ENCODE peak calls at places on chromosomes 3 and 15, in ten cellular contexts. One of them, this sample, is unnamed.

GRCh38 chr3:69079269-69080159 is 651 bp downstream of the UBA3 start:
- DNase-seq in left colon: no peak
- DNase-seq in GM23248: peak; percentile 59
- DNase-seq in T-helper 1 cell: no peak
- DNase-seq in sigmoid colon: no peak
- DNase-seq in NCI-H2029: no peak
- DNase-seq in T follicular helper cell: no peak
- DNase-seq in nephron progenitor cell: peak; percentile 40
- DNase-seq in ELF-1: peak; percentile 79
- DNase-seq in OCI-M1: peak; percentile 26
- DNase-seq in this sample: peak; percentile 35

GRCh38 chr15:88878720-88879184 is 16.6 kb downstream of the HAPLN3 start:
- DNase-seq in nephron progenitor cell: peak; percentile 72
- DNase-seq in T follicular helper cell: peak; percentile 7
- DNase-seq in OCI-M1: peak; percentile 57
- DNase-seq in NCI-H2029: no peak
- DNase-seq in sigmoid colon: no peak
- DNase-seq in T-helper 1 cell: no peak
- DNase-seq in ELF-1: peak; percentile 84
- DNase-seq in GM23248: peak; percentile 70
- DNase-seq in left colon: no peak
- DNase-seq in this sample: no peak

GRCh38 chr15:85974742-85975141 is 104.9 kb upstream of the AGBL1 start:
- DNase-seq in T-helper 1 cell: no peak
- DNase-seq in GM23248: no peak
- DNase-seq in NCI-H2029: no peak
- DNase-seq in nephron progenitor cell: no peak
- DNase-seq in sigmoid colon: no peak
- DNase-seq in OCI-M1: no peak
- DNase-seq in ELF-1: no peak
- DNase-seq in T follicular helper cell: no peak
- DNase-seq in left colon: no peak
- DNase-seq in this sample: no peak

GRCh38 chr3:140753865-140754754 is 76.2 kb downstream of the TRIM42 start:
- DNase-seq in OCI-M1: no peak
- DNase-seq in sigmoid colon: no peak
- DNase-seq in GM23248: no peak
- DNase-seq in nephron progenitor cell: no peak
- DNase-seq in left colon: no peak
- DNase-seq in T-helper 1 cell: no peak
- DNase-seq in NCI-H2029: peak; percentile 51
- DNase-seq in ELF-1: no peak
- DNase-seq in T follicular helper cell: no peak
- DNase-seq in this sample: no peak

GRCh38 chr3:60835796-60836195 is 415.5 kb downstream of the FHIT start:
- DNase-seq in sigmoid colon: no peak
- DNase-seq in T follicular helper cell: no peak
- DNase-seq in OCI-M1: no peak
- DNase-seq in GM23248: no peak
- DNase-seq in nephron progenitor cell: no peak
- DNase-seq in NCI-H2029: no peak
- DNase-seq in ELF-1: no peak
- DNase-seq in left colon: no peak
- DNase-seq in T-helper 1 cell: no peak
- DNase-seq in this sample: no peak

GRCh38 chr15:88714782-88715372 is 76.1 kb downstream of the ISG20 start:
- DNase-seq in OCI-M1: no peak
- DNase-seq in sigmoid colon: no peak
- DNase-seq in ELF-1: no peak
- DNase-seq in NCI-H2029: no peak
- DNase-seq in T follicular helper cell: no peak
- DNase-seq in T-helper 1 cell: no peak
- DNase-seq in GM23248: no peak
- DNase-seq in left colon: no peak
- DNase-seq in nephron progenitor cell: no peak
- DNase-seq in this sample: no peak

GRCh38 chr3:112056451-112056929 is 22.0 kb downstream of the TMPRSS7 start:
- DNase-seq in nephron progenitor cell: no peak
- DNase-seq in left colon: no peak
- DNase-seq in OCI-M1: no peak
- DNase-seq in T follicular helper cell: no peak
- DNase-seq in NCI-H2029: no peak
- DNase-seq in sigmoid colon: no peak
- DNase-seq in T-helper 1 cell: no peak
- DNase-seq in GM23248: peak; percentile 87
- DNase-seq in ELF-1: no peak
- DNase-seq in this sample: no peak

GRCh38 chr15:80816049-80816653 is 37.0 kb downstream of the CEMIP start:
- DNase-seq in OCI-M1: no peak
- DNase-seq in T-helper 1 cell: no peak
- DNase-seq in GM23248: no peak
- DNase-seq in ELF-1: no peak
- DNase-seq in sigmoid colon: no peak
- DNase-seq in left colon: no peak
- DNase-seq in nephron progenitor cell: no peak
- DNase-seq in T follicular helper cell: no peak
- DNase-seq in NCI-H2029: no peak
- DNase-seq in this sample: no peak

GRCh38 chr3:142876417-142876816 is 12.5 kb downstream of the PCOLCE2 start:
- DNase-seq in sigmoid colon: no peak
- DNase-seq in OCI-M1: no peak
- DNase-seq in T-helper 1 cell: no peak
- DNase-seq in NCI-H2029: no peak
- DNase-seq in ELF-1: no peak
- DNase-seq in GM23248: no peak
- DNase-seq in T follicular helper cell: no peak
- DNase-seq in left colon: no peak
- DNase-seq in nephron progenitor cell: no peak
- DNase-seq in this sample: no peak

GRCh38 chr15:97861529-97861928 is 99.0 kb upstream of the ARRDC4 start:
- DNase-seq in ELF-1: no peak
- DNase-seq in GM23248: no peak
- DNase-seq in left colon: no peak
- DNase-seq in NCI-H2029: no peak
- DNase-seq in OCI-M1: no peak
- DNase-seq in T-helper 1 cell: no peak
- DNase-seq in T follicular helper cell: no peak
- DNase-seq in nephron progenitor cell: no peak
- DNase-seq in sigmoid colon: no peak
- DNase-seq in this sample: no peak

GRCh38 chr3:171459942-171460225 is 321 bp downstream of the TNIK start:
- DNase-seq in T follicular helper cell: no peak
- DNase-seq in NCI-H2029: peak; percentile 54
- DNase-seq in T-helper 1 cell: no peak
- DNase-seq in sigmoid colon: no peak
- DNase-seq in nephron progenitor cell: no peak
- DNase-seq in ELF-1: no peak
- DNase-seq in OCI-M1: peak; percentile 47
- DNase-seq in GM23248: no peak
- DNase-seq in left colon: no peak
- DNase-seq in this sample: no peak

GRCh38 chr15:63283126-63283525 is 5.7 kb downstream of the APH1B start:
- DNase-seq in T-helper 1 cell: no peak
- DNase-seq in sigmoid colon: no peak
- DNase-seq in T follicular helper cell: no peak
- DNase-seq in NCI-H2029: no peak
- DNase-seq in OCI-M1: no peak
- DNase-seq in GM23248: no peak
- DNase-seq in ELF-1: no peak
- DNase-seq in nephron progenitor cell: no peak
- DNase-seq in left colon: no peak
- DNase-seq in this sample: peak; percentile 53

GRCh38 chr15:82139823-82140268 is 94.0 kb upstream of the MEX3B start:
- DNase-seq in NCI-H2029: no peak
- DNase-seq in T follicular helper cell: no peak
- DNase-seq in GM23248: peak; percentile 85
- DNase-seq in ELF-1: no peak
- DNase-seq in OCI-M1: peak; percentile 56
- DNase-seq in sigmoid colon: no peak
- DNase-seq in left colon: no peak
- DNase-seq in T-helper 1 cell: no peak
- DNase-seq in nephron progenitor cell: no peak
- DNase-seq in this sample: no peak

GRCh38 chr3:97968376-97968775 is 3.9 kb downstream of the RIOX2 start:
- DNase-seq in OCI-M1: no peak
- DNase-seq in ELF-1: no peak
- DNase-seq in NCI-H2029: no peak
- DNase-seq in GM23248: no peak
- DNase-seq in nephron progenitor cell: no peak
- DNase-seq in T-helper 1 cell: no peak
- DNase-seq in sigmoid colon: no peak
- DNase-seq in left colon: no peak
- DNase-seq in T follicular helper cell: no peak
- DNase-seq in this sample: no peak

GRCh38 chr3:181457190-181457589 is 254.5 kb upstream of the SOX2 start:
- DNase-seq in OCI-M1: no peak
- DNase-seq in GM23248: no peak
- DNase-seq in nephron progenitor cell: no peak
- DNase-seq in T follicular helper cell: no peak
- DNase-seq in left colon: no peak
- DNase-seq in NCI-H2029: no peak
- DNase-seq in sigmoid colon: peak; percentile 66
- DNase-seq in T-helper 1 cell: no peak
- DNase-seq in ELF-1: no peak
- DNase-seq in this sample: peak; percentile 20

GRCh38 chr15:86201313-86202008 is 121.8 kb downstream of the AGBL1 start:
- DNase-seq in GM23248: no peak
- DNase-seq in sigmoid colon: no peak
- DNase-seq in ELF-1: peak; percentile 1
- DNase-seq in nephron progenitor cell: no peak
- DNase-seq in T-helper 1 cell: no peak
- DNase-seq in left colon: no peak
- DNase-seq in NCI-H2029: no peak
- DNase-seq in OCI-M1: no peak
- DNase-seq in T follicular helper cell: no peak
- DNase-seq in this sample: no peak

GRCh38 chr3:42505849-42506410 is 3.5 kb downstream of the VIPR1 start:
- DNase-seq in sigmoid colon: peak; percentile 48
- DNase-seq in left colon: peak; percentile 23
- DNase-seq in nephron progenitor cell: no peak
- DNase-seq in T follicular helper cell: no peak
- DNase-seq in ELF-1: no peak
- DNase-seq in GM23248: no peak
- DNase-seq in NCI-H2029: no peak
- DNase-seq in T-helper 1 cell: no peak
- DNase-seq in OCI-M1: no peak
- DNase-seq in this sample: no peak

GRCh38 chr15:85289677-85290365 is 90.6 kb upstream of the AKAP13 start:
- DNase-seq in NCI-H2029: peak; percentile 13
- DNase-seq in T follicular helper cell: no peak
- DNase-seq in T-helper 1 cell: no peak
- DNase-seq in OCI-M1: peak; percentile 18
- DNase-seq in nephron progenitor cell: peak; percentile 12
- DNase-seq in GM23248: peak; percentile 82
- DNase-seq in ELF-1: peak; percentile 21
- DNase-seq in left colon: no peak
- DNase-seq in sigmoid colon: no peak
- DNase-seq in this sample: peak; percentile 65

GRCh38 chr15:36905908-36906307 is 194.4 kb downstream of the MEIS2 start:
- DNase-seq in GM23248: peak; percentile 87
- DNase-seq in OCI-M1: no peak
- DNase-seq in T follicular helper cell: no peak
- DNase-seq in nephron progenitor cell: peak; percentile 10
- DNase-seq in sigmoid colon: no peak
- DNase-seq in NCI-H2029: no peak
- DNase-seq in T-helper 1 cell: no peak
- DNase-seq in ELF-1: no peak
- DNase-seq in left colon: no peak
- DNase-seq in this sample: peak; percentile 35

GRCh38 chr3:18424213-18424861 is 802 bp downstream of the SATB1 start:
- DNase-seq in T follicular helper cell: no peak
- DNase-seq in T-helper 1 cell: no peak
- DNase-seq in NCI-H2029: no peak
- DNase-seq in left colon: no peak
- DNase-seq in sigmoid colon: peak; percentile 63
- DNase-seq in ELF-1: no peak
- DNase-seq in OCI-M1: no peak
- DNase-seq in GM23248: no peak
- DNase-seq in nephron progenitor cell: peak; percentile 30
- DNase-seq in this sample: no peak

GRCh38 chr3:161682715-161683114 is 186.1 kb downstream of the OTOL1 start:
- DNase-seq in ELF-1: no peak
- DNase-seq in T follicular helper cell: no peak
- DNase-seq in nephron progenitor cell: no peak
- DNase-seq in OCI-M1: peak; percentile 15
- DNase-seq in GM23248: no peak
- DNase-seq in sigmoid colon: no peak
- DNase-seq in left colon: no peak
- DNase-seq in T-helper 1 cell: no peak
- DNase-seq in NCI-H2029: no peak
- DNase-seq in this sample: no peak

GRCh38 chr15:65641723-65642475 is 20.2 kb downstream of the SLC24A1 start:
- DNase-seq in ELF-1: no peak
- DNase-seq in T follicular helper cell: no peak
- DNase-seq in left colon: no peak
- DNase-seq in GM23248: no peak
- DNase-seq in T-helper 1 cell: no peak
- DNase-seq in nephron progenitor cell: no peak
- DNase-seq in sigmoid colon: no peak
- DNase-seq in OCI-M1: peak; percentile 15
- DNase-seq in NCI-H2029: no peak
- DNase-seq in this sample: no peak

GRCh38 chr3:110799236-110799635 is 272.4 kb upstream of the NECTIN3 start:
- DNase-seq in T-helper 1 cell: no peak
- DNase-seq in left colon: no peak
- DNase-seq in sigmoid colon: no peak
- DNase-seq in T follicular helper cell: no peak
- DNase-seq in GM23248: peak; percentile 60
- DNase-seq in NCI-H2029: no peak
- DNase-seq in ELF-1: peak; percentile 23
- DNase-seq in nephron progenitor cell: no peak
- DNase-seq in OCI-M1: no peak
- DNase-seq in this sample: no peak

GRCh38 chr3:51777985-51778384 is 1.1 kb downstream of the IQCF6 start:
- DNase-seq in T follicular helper cell: no peak
- DNase-seq in OCI-M1: no peak
- DNase-seq in NCI-H2029: peak; percentile 20
- DNase-seq in ELF-1: no peak
- DNase-seq in left colon: no peak
- DNase-seq in nephron progenitor cell: no peak
- DNase-seq in sigmoid colon: peak; percentile 64
- DNase-seq in GM23248: no peak
- DNase-seq in T-helper 1 cell: no peak
- DNase-seq in this sample: peak; percentile 62

GRCh38 chr15:90192961-90193786 is 8.0 kb upstream of the SEMA4B start:
- DNase-seq in T follicular helper cell: no peak
- DNase-seq in NCI-H2029: no peak
- DNase-seq in T-helper 1 cell: no peak
- DNase-seq in ELF-1: no peak
- DNase-seq in sigmoid colon: peak; percentile 92
- DNase-seq in left colon: no peak
- DNase-seq in OCI-M1: no peak
- DNase-seq in GM23248: no peak
- DNase-seq in nephron progenitor cell: no peak
- DNase-seq in this sample: no peak

GRCh38 chr3:12796171-12797123 is at the start of gene CAND2:
- DNase-seq in T-helper 1 cell: no peak
- DNase-seq in ELF-1: peak; percentile 68
- DNase-seq in GM23248: peak; percentile 70
- DNase-seq in T follicular helper cell: peak; percentile 6
- DNase-seq in NCI-H2029: peak; percentile 67
- DNase-seq in OCI-M1: peak; percentile 57
- DNase-seq in left colon: peak; percentile 36
- DNase-seq in sigmoid colon: peak; percentile 88
- DNase-seq in nephron progenitor cell: peak; percentile 75
- DNase-seq in this sample: peak; percentile 83

GRCh38 chr3:49867871-49868321 is 1.8 kb downstream of the CAMKV start:
- DNase-seq in nephron progenitor cell: peak; percentile 83
- DNase-seq in OCI-M1: peak; percentile 42
- DNase-seq in T-helper 1 cell: no peak
- DNase-seq in sigmoid colon: no peak
- DNase-seq in ELF-1: peak; percentile 81
- DNase-seq in left colon: no peak
- DNase-seq in GM23248: peak; percentile 65
- DNase-seq in NCI-H2029: no peak
- DNase-seq in T follicular helper cell: no peak
- DNase-seq in this sample: no peak

GRCh38 chr3:179027326-179027900 is 44.2 kb downstream of the ZMAT3 start:
- DNase-seq in OCI-M1: peak; percentile 62
- DNase-seq in ELF-1: peak; percentile 23
- DNase-seq in T-helper 1 cell: no peak
- DNase-seq in left colon: no peak
- DNase-seq in sigmoid colon: no peak
- DNase-seq in GM23248: peak; percentile 35
- DNase-seq in T follicular helper cell: no peak
- DNase-seq in nephron progenitor cell: peak; percentile 11
- DNase-seq in NCI-H2029: no peak
- DNase-seq in this sample: no peak

This sample was measured in left cardiac atrium.